ENCODE peak calls at places on chromosomes 3 and 15, in seven cellular contexts. P is neural progenitor cell, C is GM23248, L is PC-3, X is OCI-LY7, A is SK-N-SH, B is hepatocyte. U is an unnamed sample.

GRCh38 chr15:39250460-39251186 is 330.3 kb upstream of the THBS1 start:
- DNase-seq in C (no peak), B (no peak), P (no peak), X (no peak), A (no peak), L (peak), U (no peak)

GRCh38 chr3:183967693-183968092 is 50.0 kb downstream of the ABCC5 start:
- DNase-seq in B (peak), P (no peak), A (no peak), C (no peak), L (peak), X (no peak), U (no peak)

GRCh38 chr15:48644827-48645557 is 517 bp downstream of the FBN1 start:
- DNase-seq in X (no peak), P (peak), B (peak), C (peak), A (peak), L (peak), U (peak)

GRCh38 chr3:74129056-74129455 is 485.4 kb downstream of the CNTN3 start:
- DNase-seq in X (no peak), L (no peak), B (no peak), C (no peak), A (no peak), P (no peak), U (no peak)

GRCh38 chr3:10772230-10773161 is 43.5 kb upstream of the SLC6A11 start:
- DNase-seq in P (peak), B (no peak), A (peak), X (no peak), C (peak), L (peak), U (peak)

GRCh38 chr3:133894334-133895207 is 1.1 kb downstream of the RAB6B start:
- DNase-seq in L (no peak), B (peak), X (no peak), P (peak), C (peak), A (peak), U (peak)

GRCh38 chr15:80251505-80252280 is at the start of gene CTXND1:
- DNase-seq in B (peak), P (peak), X (no peak), L (no peak), A (peak), C (peak), U (peak)

GRCh38 chr3:81492048-81492447 is 269.4 kb downstream of the GBE1 start:
- DNase-seq in B (no peak), X (no peak), L (no peak), P (no peak), C (peak), A (no peak), U (no peak)

GRCh38 chr3:71581981-71582611 is 1.4 kb downstream of the FOXP1 start:
- DNase-seq in A (peak), P (peak), C (peak), B (peak), X (peak), L (peak), U (peak)

GRCh38 chr3:181730364-181730763 is 18.6 kb downstream of the SOX2 start:
- DNase-seq in B (no peak), A (no peak), L (no peak), P (no peak), C (no peak), X (no peak), U (no peak)

GRCh38 chr3:50825841-50826240 is 151.1 kb downstream of the DOCK3 start:
- DNase-seq in A (no peak), X (no peak), B (no peak), C (peak), P (no peak), L (no peak), U (no peak)

GRCh38 chr3:15486979-15487378 is 34.5 kb downstream of the COLQ start:
- DNase-seq in P (no peak), C (no peak), X (no peak), B (no peak), L (no peak), A (no peak), U (no peak)

GRCh38 chr15:39304201-39304841 is 276.6 kb upstream of the THBS1 start:
- DNase-seq in A (no peak), P (no peak), B (peak), C (peak), L (no peak), X (no peak), U (no peak)

GRCh38 chr15:55694652-55695150 is 48.3 kb downstream of the PRTG start:
- DNase-seq in L (peak), P (peak), B (peak), A (no peak), C (no peak), X (peak), U (peak)

GRCh38 chr15:55696221-55696620 is 46.7 kb downstream of the PRTG start:
- DNase-seq in P (no peak), A (no peak), L (no peak), B (no peak), X (no peak), C (no peak), U (no peak)

GRCh38 chr15:55700876-55701275 is 42.1 kb downstream of the PRTG start:
- DNase-seq in A (no peak), B (no peak), C (no peak), P (no peak), L (no peak), X (no peak), U (no peak)

GRCh38 chr15:55698653-55699052 is 44.3 kb downstream of the PRTG start:
- DNase-seq in B (no peak), C (no peak), A (no peak), P (no peak), X (no peak), L (no peak), U (no peak)

DNA sequence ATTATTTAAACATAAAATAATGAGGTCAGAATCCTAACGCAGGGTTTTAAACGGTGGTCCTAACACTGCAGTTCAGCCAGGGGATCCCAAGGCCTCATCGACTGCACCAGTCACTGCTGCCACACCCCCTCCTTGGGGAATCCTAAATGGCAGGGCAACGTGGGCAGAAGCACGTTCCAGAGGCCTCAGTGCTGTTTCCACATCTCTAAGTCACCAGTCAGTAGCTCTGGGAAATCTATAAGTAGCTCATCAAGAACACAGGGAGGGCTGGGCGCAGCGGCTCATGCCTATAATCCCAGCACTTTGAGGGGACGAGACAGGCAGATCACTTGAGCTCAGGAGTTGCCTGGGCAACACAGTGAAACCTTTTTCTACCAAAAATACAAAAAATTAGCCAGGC is 47.5 kb downstream of the PRTG start:
- DNase-seq in C (no peak), A (no peak), B (no peak), X (no peak), P (peak), L (no peak), U (peak)
- TF ChIP-seq EZH2phosphoT487 in C (no peak), A (no peak), B (no peak), X (no peak), P (no peak), L (no peak), U (no peak)

DNA sequence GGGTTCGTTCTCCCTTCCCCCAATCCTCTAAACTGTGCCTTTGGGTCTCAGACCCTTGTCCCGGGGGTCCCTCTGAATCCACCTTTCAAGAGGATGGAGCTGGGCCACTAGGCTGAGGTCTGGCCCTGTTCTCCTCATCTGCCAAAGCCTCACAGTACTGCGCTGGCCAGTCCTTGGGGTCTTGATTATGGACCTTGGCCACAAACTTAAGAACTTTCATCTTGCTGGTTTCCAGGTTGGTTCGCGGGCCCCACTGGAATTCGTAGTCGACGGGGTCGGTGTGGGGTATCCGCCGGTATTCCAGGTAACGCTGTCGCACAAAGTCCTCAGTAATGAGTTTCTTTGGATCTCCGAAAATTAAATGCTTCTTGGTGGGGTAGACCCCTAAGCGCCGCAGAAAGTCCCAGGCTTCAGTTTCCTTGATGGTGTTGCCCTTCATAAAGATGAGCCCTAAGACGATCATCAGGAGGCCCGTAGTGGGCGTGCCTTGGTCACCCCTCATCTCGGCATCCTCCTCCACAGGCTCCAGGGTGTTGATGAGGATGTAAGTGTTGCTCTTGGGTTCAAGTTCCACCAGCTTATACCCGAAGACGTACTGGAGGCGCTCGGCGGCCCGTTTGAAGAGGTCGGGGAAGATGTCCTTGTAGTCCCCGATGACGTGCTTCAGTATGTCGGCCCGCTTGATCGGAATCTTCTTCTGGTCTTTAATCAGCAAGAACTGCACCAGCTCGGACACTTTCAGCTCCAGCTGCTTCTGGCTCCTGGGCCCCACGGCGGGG is 727 bp downstream of the NSMCE3 start:
- DNase-seq in C (peak), A (peak), X (peak), B (peak), L (peak), P (peak), U (peak)
- TF ChIP-seq EZH2phosphoT487 in C (no peak), A (no peak), X (no peak), B (no peak), L (no peak), P (no peak), U (no peak)

GRCh38 chr3:140712301-140712700 is 34.4 kb downstream of the TRIM42 start:
- DNase-seq in P (no peak), A (no peak), X (no peak), C (no peak), L (no peak), B (no peak), U (no peak)
- TF ChIP-seq EZH2phosphoT487 in P (no peak), A (no peak), X (no peak), C (no peak), L (no peak), B (no peak), U (no peak)

GRCh38 chr3:153080778-153081240 is 81.2 kb upstream of the RAP2B start:
- DNase-seq in C (no peak), L (no peak), B (no peak), X (no peak), P (no peak), A (no peak), U (no peak)
- TF ChIP-seq EZH2phosphoT487 in C (no peak), L (no peak), B (no peak), X (no peak), P (no peak), A (no peak), U (no peak)

GRCh38 chr3:64518496-64518895 is 169.3 kb downstream of the ADAMTS9 start:
- DNase-seq in B (no peak), X (no peak), P (no peak), A (no peak), C (peak), L (peak), U (no peak)
- TF ChIP-seq EZH2phosphoT487 in B (no peak), X (no peak), P (no peak), A (no peak), C (no peak), L (no peak), U (no peak)

DNA sequence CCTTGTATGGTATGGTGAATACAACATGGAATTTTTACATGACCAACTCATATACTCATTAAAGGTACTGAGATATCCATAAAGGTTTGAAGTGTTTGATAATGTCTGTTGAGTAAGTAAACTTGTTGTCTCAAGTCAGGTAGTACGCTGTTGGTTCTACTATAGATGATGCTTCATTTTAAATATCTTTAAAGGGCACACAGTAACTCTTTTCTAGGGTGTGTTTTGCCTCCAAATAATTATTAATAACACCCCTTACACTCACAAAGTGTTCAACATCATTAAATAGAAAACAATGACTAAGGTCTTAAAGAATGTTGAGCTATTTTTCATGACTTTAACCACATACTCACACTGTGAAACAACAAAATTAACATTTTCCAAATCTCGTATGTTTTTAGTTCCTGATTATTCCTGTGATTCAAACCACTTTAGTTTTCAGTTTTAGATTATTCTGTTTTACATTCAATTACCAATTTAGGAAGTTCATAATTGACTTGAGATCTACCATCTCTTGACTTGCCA is 220.0 kb upstream of the NANOGP8 start:
- DNase-seq in B (no peak), A (no peak), L (no peak), X (no peak), P (no peak), C (no peak), U (no peak)
- TF ChIP-seq EZH2phosphoT487 in B (no peak), A (no peak), L (no peak), X (no peak), P (no peak), C (no peak), U (no peak)

DNA sequence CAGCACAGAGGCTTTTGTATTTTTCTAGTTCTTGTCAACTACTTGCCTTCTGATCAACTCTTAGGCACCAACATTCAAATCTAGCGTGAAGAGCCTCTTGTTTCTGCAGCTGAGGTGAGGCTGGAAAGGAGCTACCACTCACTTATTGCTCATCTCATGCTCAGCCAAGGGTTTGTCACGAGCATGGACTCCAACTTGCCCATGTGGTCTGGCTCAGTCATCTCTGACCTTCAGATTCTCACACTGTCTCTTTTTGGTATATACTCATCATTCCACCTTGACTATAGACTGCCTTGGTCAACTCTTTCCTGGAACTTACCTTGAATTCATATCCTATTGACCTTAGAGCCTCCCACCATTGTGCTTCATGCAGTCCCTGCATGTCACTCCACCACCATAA is 5.2 kb upstream of the GJD2 start:
- DNase-seq in P (no peak), C (peak), B (no peak), L (no peak), X (no peak), A (no peak), U (no peak)
- TF ChIP-seq EZH2phosphoT487 in P (no peak), C (no peak), B (no peak), L (no peak), X (no peak), A (no peak), U (no peak)

DNA sequence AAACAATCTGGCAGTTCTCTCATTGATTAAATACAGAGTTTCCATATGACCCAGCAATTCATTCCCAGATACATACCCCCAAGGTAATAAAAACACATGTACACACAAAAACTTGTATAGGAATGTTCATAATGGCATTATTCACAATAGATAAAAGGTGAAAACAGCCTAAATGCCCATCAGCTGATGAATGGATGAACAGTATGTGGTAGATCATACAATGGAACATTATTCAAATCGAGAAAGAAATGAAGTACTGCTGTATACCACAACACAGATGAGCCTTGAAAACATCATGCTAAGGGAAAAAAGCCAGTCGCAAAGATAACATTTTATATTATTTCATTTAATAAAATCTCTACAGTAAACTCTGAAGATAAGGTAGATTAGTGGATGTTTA is 71.2 kb downstream of the SLTM start:
- DNase-seq in X (no peak), A (peak), C (no peak), P (no peak), L (no peak), B (no peak), U (no peak)
- TF ChIP-seq EZH2phosphoT487 in X (no peak), A (no peak), C (no peak), P (no peak), L (no peak), B (no peak), U (no peak)